ENCODE peak calls at places on chromosomes 6 and 20, in five cellular contexts. O is fibroblast of the aortic adventitia, P is NCI-H446, W is adipocyte, T is NCI-H2081. J is an unnamed sample.

GRCh38 chr6:31170600-31170881 is at the start of gene POU5F1:
- DNase-seq in T (no peak), P (no peak), W (no peak), O (no peak), J (no peak)

GRCh38 chr6:26157150-26157837 is 70.1 kb downstream of the HFE start:
- DNase-seq in P (peak), T (peak), W (peak), O (no peak), J (no peak)

GRCh38 chr6:27517928-27518787 is 45.3 kb upstream of the ZNF184 start:
- DNase-seq in P (peak), O (no peak), W (no peak), T (peak), J (no peak)

GRCh38 chr6:155887431-155887830 is 431.8 kb upstream of the NOX3 start:
- DNase-seq in W (no peak), P (no peak), O (no peak), T (no peak), J (no peak)

GRCh38 chr6:137776786-137777185 is 90.3 kb upstream of the TNFAIP3 start:
- DNase-seq in P (no peak), O (peak), W (peak), T (no peak), J (no peak)

GRCh38 chr6:12636336-12636735 is 80.2 kb upstream of the PHACTR1 start:
- DNase-seq in P (no peak), W (no peak), O (no peak), T (no peak), J (no peak)

GRCh38 chr20:22070546-22070945 is 365.1 kb downstream of the PAX1 start:
- DNase-seq in O (peak), T (no peak), W (no peak), P (no peak), J (no peak)

GRCh38 chr6:106547053-106547414 is 82.3 kb downstream of the RTN4IP1 start:
- DNase-seq in P (no peak), T (peak), W (no peak), O (no peak), J (peak)

GRCh38 chr6:127496471-127496870 is 22.7 kb downstream of the MTCL3 start:
- DNase-seq in T (no peak), O (peak), P (no peak), W (peak), J (no peak)

GRCh38 chr6:42979523-42980177 is 669 bp upstream of the PEX6 start:
- DNase-seq in P (no peak), O (peak), T (no peak), W (no peak), J (no peak)

GRCh38 chr6:104612541-104612940 is 247.2 kb downstream of the HACE1 start:
- DNase-seq in O (no peak), T (no peak), W (no peak), P (no peak), J (no peak)

GRCh38 chr20:48295966-48296421 is 510.7 kb upstream of the SULF2 start:
- DNase-seq in O (peak), T (no peak), W (peak), P (no peak), J (no peak)

GRCh38 chr6:99093781-99094180 is 146.0 kb upstream of the FBXL4 start:
- DNase-seq in T (no peak), O (no peak), W (no peak), P (no peak), J (no peak)

GRCh38 chr6:111478749-111479148 is 4.3 kb downstream of the REV3L start:
- DNase-seq in W (peak), T (peak), P (peak), O (peak), J (no peak)

GRCh38 chr6:55578537-55579363 is at the start of gene HMGCLL1:
- DNase-seq in T (peak), P (peak), W (peak), O (no peak), J (no peak)

GRCh38 chr6:42777126-42777822 is 4.6 kb upstream of the BICRAL start:
- DNase-seq in O (peak), W (peak), P (no peak), T (no peak), J (no peak)

GRCh38 chr20:9051508-9051907 is 17.4 kb upstream of the PLCB4 start:
- DNase-seq in W (peak), O (peak), T (no peak), P (no peak), J (peak)

GRCh38 chr20:63505723-63506122 is 6.8 kb upstream of the EEF1A2 start:
- DNase-seq in T (no peak), P (no peak), W (no peak), O (no peak), J (no peak)

GRCh38 chr6:139017227-139017626 is 11.3 kb upstream of the ABRACL start:
- DNase-seq in T (peak), P (peak), O (no peak), W (no peak), J (no peak)

GRCh38 chr6:111417946-111418345 is 65.1 kb downstream of the REV3L start:
- DNase-seq in O (no peak), P (no peak), W (no peak), T (no peak), J (no peak)